ENCODE peak calls at places on chromosomes 16 and 17, in four cellular contexts. S is breast epithelium, A is IMR-90, K is H1. V is an unnamed sample. For H3K4me1, the result is how much of the 10 kb centered on the place peaks cover.

GRCh38 chr17:1294157-1294717 is 14.8 kb downstream of the TRARG1 start:
- DNase-seq in A (no peak), K (no peak), S (no peak), V (peak)

GRCh38 chr16:76946879-76947278 is 244.1 kb upstream of the MON1B start:
- DNase-seq in K (no peak), A (peak), S (no peak), V (no peak)

GRCh38 chr17:67520916-67521772 is 144.1 kb downstream of the PITPNC1 start:
- DNase-seq in S (no peak), A (peak), K (no peak), V (no peak)

GRCh38 chr16:66052745-66053144 is 313.7 kb upstream of the CDH5 start:
- DNase-seq in K (no peak), A (peak), S (no peak), V (no peak)

GRCh38 chr16:66289986-66290385 is 76.5 kb upstream of the CDH5 start:
- DNase-seq in A (no peak), K (no peak), S (no peak), V (no peak)

GRCh38 chr17:42521666-42522262 is 14.3 kb upstream of the NAGLU start:
- DNase-seq in S (no peak), A (no peak), K (no peak), V (peak)

GRCh38 chr17:33055171-33055611 is 63.5 kb downstream of the SPACA3 start:
- DNase-seq in K (no peak), S (no peak), A (no peak), V (no peak)

GRCh38 chr17:34579017-34579946 is at the start of gene TMEM132E:
- DNase-seq in S (peak), K (no peak), A (peak), V (no peak)

GRCh38 chr17:57861737-57862409 is 12.0 kb upstream of the MRPS23 start:
- DNase-seq in S (no peak), A (no peak), K (no peak), V (peak)

GRCh38 chr16:31090540-31090939 is 1.8 kb upstream of the PRSS53 start:
- DNase-seq in A (peak), K (no peak), S (no peak), V (peak)

DNA sequence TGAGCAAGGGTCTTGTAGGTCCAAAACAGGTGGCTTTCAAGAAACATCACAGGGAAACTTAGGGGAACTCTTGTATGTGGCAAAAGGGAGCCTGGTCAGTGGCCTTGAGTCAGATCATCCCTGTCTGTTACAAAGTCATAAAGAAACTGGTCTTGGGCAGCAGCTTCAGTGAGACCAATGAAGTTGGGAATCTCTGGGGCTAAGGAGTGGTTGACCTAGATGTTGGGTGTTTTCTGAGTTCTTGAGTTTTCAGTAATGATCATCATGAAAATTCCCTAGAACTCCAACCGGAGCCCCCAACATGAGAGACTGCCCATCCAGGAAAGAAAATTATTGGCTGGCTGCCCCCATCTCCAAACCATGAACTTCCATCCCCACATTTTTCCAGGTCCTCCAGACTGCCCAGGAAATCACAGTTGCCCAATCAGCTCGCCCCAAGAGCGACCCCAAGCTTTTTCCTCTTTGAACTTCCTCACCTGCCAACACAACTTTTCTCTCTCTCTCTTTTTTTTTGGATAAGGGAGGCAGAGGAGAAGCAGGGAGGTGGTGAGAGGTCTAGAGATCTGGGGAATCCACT is 3.9 kb downstream of the CCR7 start:
- DNase-seq in A (no peak), S (no peak), K (no peak), V (peak)
- H3K4me3 ChIP-seq in A (no peak), S (no peak), K (no peak), V (peak)

DNA sequence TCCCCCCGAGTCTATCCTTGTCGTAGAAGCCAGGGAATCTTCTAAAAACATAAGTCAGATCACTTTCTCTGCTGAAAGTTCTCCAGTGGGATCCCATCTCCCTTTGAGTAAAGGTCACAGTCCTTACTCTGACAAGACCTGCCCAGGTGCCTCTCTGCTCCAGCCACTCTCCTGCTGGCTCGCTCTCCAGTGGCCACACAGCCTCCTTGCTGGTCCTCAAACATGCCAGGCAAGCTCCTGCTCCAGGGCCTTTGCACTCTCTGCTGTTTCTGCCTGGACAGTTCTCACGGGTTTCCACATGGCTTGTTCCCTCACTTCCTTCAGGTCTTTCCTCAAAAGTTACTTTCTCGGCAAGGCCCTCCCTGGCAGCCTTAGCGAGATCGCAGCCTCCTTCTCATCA is 3.4 kb downstream of the B9D1 start:
- DNase-seq in A (no peak), S (no peak), K (no peak), V (peak)
- H3K4me1 ChIP-seq in A (under half), S (under half), K (under half), V (under half)

GRCh38 chr17:27892866-27893769 is at the start of gene LYRM9:
- DNase-seq in K (peak), S (peak), A (peak), V (peak)
- TF ChIP-seq POLR2A in K (peak), S (no peak), A (no peak), V (no peak)

GRCh38 chr16:28865722-28866453 is 2.2 kb downstream of the SH2B1 start:
- DNase-seq in K (no peak), A (no peak), S (no peak), V (peak)

GRCh38 chr16:28865289-28865688 is 1.6 kb downstream of the SH2B1 start:
- DNase-seq in K (no peak), A (no peak), S (no peak), V (no peak)

GRCh38 chr16:28867241-28867640 is 3.6 kb downstream of the SH2B1 start:
- DNase-seq in K (no peak), A (no peak), S (no peak), V (no peak)

GRCh38 chr16:28863929-28864886 is 565 bp downstream of the SH2B1 start:
- DNase-seq in A (peak), S (no peak), K (no peak), V (peak)

DNA sequence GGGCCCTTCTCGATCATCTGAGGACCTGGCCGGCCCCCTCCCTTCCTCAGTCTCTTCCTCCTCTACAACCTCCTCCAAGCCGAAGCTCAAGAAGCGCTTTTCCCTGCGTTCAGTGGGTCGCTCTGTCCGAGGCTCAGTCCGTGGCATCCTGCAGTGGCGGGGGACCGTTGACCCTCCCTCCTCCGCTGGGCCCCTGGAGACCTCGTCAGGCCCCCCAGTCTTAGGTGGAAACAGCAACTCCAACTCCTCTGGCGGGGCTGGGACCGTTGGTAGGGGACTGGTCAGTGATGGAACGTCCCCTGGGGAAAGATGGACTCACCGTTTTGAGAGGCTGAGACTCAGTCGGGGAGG is 2.8 kb downstream of the SH2B1 start:
- DNase-seq in K (no peak), S (no peak), A (no peak), V (peak)
- H3K4me3 ChIP-seq in K (no peak), S (no peak), A (no peak), V (no peak)

GRCh38 chr16:56866955-56867830 is 2.2 kb downstream of the SLC12A3 start:
- DNase-seq in S (no peak), A (peak), K (no peak), V (no peak)
- H3K4me1 ChIP-seq in S (under half), A (under half), K (under half), V (half or more)